ENCODE peak calls at places on chromosomes 6 and 20, in four cellular contexts. M, I, Q and O are unnamed samples.

GRCh38 chr6:117188627-117189201 is 76.6 kb upstream of the VGLL2 start:
- DNase-seq in Q (no peak), I (peak), M (peak), O (peak)

GRCh38 chr6:142112451-142113061 is 20.2 kb upstream of the GJE1 start:
- DNase-seq in M (peak), I (peak), Q (peak), O (peak)

GRCh38 chr6:139765825-139766285 is 391.4 kb upstream of the CITED2 start:
- DNase-seq in I (peak), M (no peak), Q (no peak), O (no peak)

GRCh38 chr20:6008254-6008653 is 45.6 kb downstream of the LRRN4 start:
- DNase-seq in I (peak), Q (peak), M (no peak), O (no peak)

GRCh38 chr6:31676904-31677303 is 4.0 kb downstream of the LY6G5C start:
- DNase-seq in M (no peak), Q (no peak), I (peak), O (no peak)

GRCh38 chr6:138105880-138106664 is 1.1 kb downstream of the PERP start:
- DNase-seq in Q (no peak), M (no peak), I (no peak), O (peak)

GRCh38 chr6:84252140-84252539 is 24.7 kb upstream of the CEP162 start:
- DNase-seq in M (no peak), Q (no peak), I (no peak), O (no peak)

GRCh38 chr6:159151266-159151855 is 17.8 kb upstream of the FNDC1 start:
- DNase-seq in I (peak), M (peak), Q (no peak), O (peak)

GRCh38 chr6:87102296-87102695 is 7.4 kb upstream of the CGA start:
- DNase-seq in Q (no peak), M (no peak), I (no peak), O (no peak)

GRCh38 chr20:1414982-1415381 is 22.1 kb upstream of the FKBP1A start:
- DNase-seq in Q (no peak), I (no peak), M (no peak), O (no peak)

GRCh38 chr6:130020106-130020851 is 1.9 kb downstream of the L3MBTL3 start:
- DNase-seq in Q (no peak), I (no peak), M (peak), O (no peak)

GRCh38 chr20:14521436-14521835 is 184.0 kb upstream of the FLRT3 start:
- DNase-seq in M (no peak), Q (no peak), I (peak), O (no peak)

GRCh38 chr6:170094686-170095272 is 196.1 kb downstream of the DLL1 start:
- DNase-seq in M (no peak), Q (no peak), I (no peak), O (no peak)

GRCh38 chr20:45967551-45968080 is 4.4 kb downstream of the ZNF335 start:
- DNase-seq in I (no peak), Q (no peak), M (no peak), O (no peak)

GRCh38 chr6:22320750-22321149 is 23.9 kb upstream of the PRL start:
- DNase-seq in Q (peak), M (no peak), I (peak), O (no peak)

GRCh38 chr6:166563200-166563599 is 23.3 kb downstream of the RAMACL start:
- DNase-seq in M (no peak), I (no peak), Q (no peak), O (no peak)

GRCh38 chr20:3420211-3420707 is 12.8 kb upstream of the DNAAF9 start:
- DNase-seq in M (no peak), Q (no peak), I (peak), O (no peak)

GRCh38 chr6:73680289-73680688 is 15.7 kb upstream of the CD109 start:
- DNase-seq in I (no peak), M (no peak), Q (no peak), O (no peak)

GRCh38 chr6:22583927-22584326 is 14.6 kb downstream of the HDGFL1 start:
- DNase-seq in I (no peak), Q (no peak), M (no peak), O (no peak)

GRCh38 chr6:20876016-20876415 is 341.8 kb downstream of the CDKAL1 start:
- DNase-seq in M (no peak), Q (no peak), I (no peak), O (no peak)

GRCh38 chr6:13406781-13407180 is 78.4 kb upstream of the TBC1D7 start:
- DNase-seq in I (no peak), M (no peak), Q (no peak), O (no peak)

GRCh38 chr20:50995506-50995905 is 27.4 kb downstream of the KCNG1 start:
- DNase-seq in I (peak), M (no peak), Q (no peak), O (no peak)

GRCh38 chr6:134253681-134254080 is 64.2 kb downstream of the SGK1 start:
- DNase-seq in M (no peak), I (no peak), Q (no peak), O (no peak)

GRCh38 chr6:13872681-13873080 is 52.1 kb upstream of the RNF182 start:
- DNase-seq in Q (no peak), I (no peak), M (no peak), O (no peak)

GRCh38 chr6:31270788-31271640 is 878 bp downstream of the HLA-C start:
- DNase-seq in M (peak), I (peak), Q (no peak), O (peak)

GRCh38 chr6:2848851-2849250 is 7.2 kb upstream of the SERPINB1 start:
- DNase-seq in I (peak), Q (no peak), M (peak), O (peak)

GRCh38 chr6:143543435-143543834 is 31.9 kb upstream of the FUCA2 start:
- DNase-seq in Q (no peak), M (no peak), I (no peak), O (no peak)

GRCh38 chr6:8389034-8389818 is 46.1 kb downstream of the SLC35B3 start:
- DNase-seq in Q (no peak), M (no peak), I (no peak), O (no peak)

GRCh38 chr6:112416885-112417284 is 69.8 kb downstream of the RFPL4B start:
- DNase-seq in I (no peak), M (no peak), Q (no peak), O (no peak)

GRCh38 chr6:41636803-41637178 is 1.5 kb upstream of the MDFI start:
- DNase-seq in I (peak), Q (no peak), M (no peak), O (no peak)

GRCh38 chr6:14542670-14543366 is 425.2 kb downstream of the CD83 start:
- DNase-seq in M (peak), Q (no peak), I (peak), O (no peak)

GRCh38 chr6:7051780-7052440 is 55.9 kb upstream of the RREB1 start:
- DNase-seq in Q (no peak), I (no peak), M (no peak), O (no peak)

GRCh38 chr6:95687839-95688238 is 110.5 kb downstream of the MANEA start:
- DNase-seq in I (no peak), Q (no peak), M (no peak), O (no peak)

GRCh38 chr6:79570129-79570801 is 33.0 kb upstream of the LCA5 start:
- DNase-seq in M (no peak), Q (no peak), I (peak), O (no peak)